ENCODE peak calls at places on chromosomes 13 and 19, in five cellular contexts. J is DND-41, E is MM.1S, B is H1, Z is fibroblast of lung. W is an unnamed sample.

GRCh38 chr13:83295684-83296083 is 586.6 kb downstream of the SLITRK1 start:
- DNase-seq in B (no peak), E (no peak), Z (peak), J (no peak), W (no peak)

GRCh38 chr13:99198630-99199029 is 2.0 kb upstream of the UBAC2 start:
- DNase-seq in E (no peak), Z (no peak), B (no peak), J (no peak), W (no peak)

GRCh38 chr13:58455094-58455493 is 823.5 kb downstream of the PCDH17 start:
- DNase-seq in Z (no peak), B (no peak), E (no peak), J (no peak), W (no peak)

GRCh38 chr19:5933391-5933998 is 19.4 kb downstream of the CAPS start:
- DNase-seq in J (no peak), B (no peak), Z (no peak), E (no peak), W (no peak)

GRCh38 chr19:42422576-42423461 is 4.4 kb downstream of the LIPE start:
- DNase-seq in E (peak), B (no peak), Z (peak), J (no peak), W (no peak)

GRCh38 chr19:45860359-45861259 is 2.3 kb downstream of the SYMPK start:
- DNase-seq in Z (no peak), E (no peak), J (no peak), B (no peak), W (no peak)

GRCh38 chr13:37475151-37475550 is 123.4 kb downstream of the POSTN start:
- DNase-seq in B (no peak), J (no peak), Z (no peak), E (no peak), W (no peak)

GRCh38 chr19:55679343-55680257 is 4.6 kb downstream of the EPN1 start:
- DNase-seq in J (no peak), E (no peak), B (no peak), Z (peak), W (no peak)

GRCh38 chr13:80338781-80339577 is 1.9 kb downstream of the SPRY2 start:
- DNase-seq in B (peak), E (no peak), Z (peak), J (peak), W (no peak)

GRCh38 chr19:3643592-3644313 is 17.2 kb upstream of the CACTIN start:
- DNase-seq in Z (no peak), E (no peak), B (no peak), J (no peak), W (no peak)

GRCh38 chr13:70923863-70924752 is 815.9 kb upstream of the KLHL1 start:
- DNase-seq in B (no peak), J (no peak), E (no peak), Z (peak), W (no peak)

GRCh38 chr13:51101636-51102218 is 9.3 kb downstream of the C13orf42 start:
- DNase-seq in E (no peak), B (peak), Z (no peak), J (no peak), W (no peak)

GRCh38 chr13:39665763-39666162 is 10.3 kb downstream of the COG6 start:
- DNase-seq in Z (no peak), E (no peak), B (no peak), J (no peak), W (no peak)

GRCh38 chr13:47426126-47426849 is 529.4 kb upstream of the HTR2A start:
- DNase-seq in Z (peak), J (no peak), E (no peak), B (no peak), W (no peak)

GRCh38 chr13:98192008-98192407 is 14.9 kb upstream of the RNF113B start:
- DNase-seq in Z (no peak), B (no peak), J (no peak), E (no peak), W (no peak)

GRCh38 chr13:37226966-37227365 is 121.5 kb upstream of the CSNK1A1L start:
- DNase-seq in J (no peak), B (no peak), Z (peak), E (no peak), W (no peak)

GRCh38 chr13:40665061-40665753 is 1.2 kb downstream of the FOXO1 start:
- DNase-seq in Z (no peak), B (peak), J (no peak), E (peak), W (no peak)

GRCh38 chr13:42038661-42039456 is 9.6 kb upstream of the DGKH start:
- DNase-seq in E (no peak), Z (no peak), B (no peak), J (no peak), W (no peak)

GRCh38 chr13:40058757-40059236 is 403.3 kb downstream of the COG6 start:
- DNase-seq in Z (peak), B (no peak), J (no peak), E (no peak), W (no peak)

GRCh38 chr13:109043561-109044075 is 414.2 kb downstream of the MYO16 start:
- DNase-seq in E (no peak), Z (no peak), J (no peak), B (no peak), W (no peak)

GRCh38 chr19:41863209-41863931 is 3.3 kb downstream of the RPS19 start:
- DNase-seq in E (no peak), B (no peak), J (no peak), Z (no peak), W (no peak)

GRCh38 chr13:39415403-39415802 is 187.6 kb downstream of the LHFPL6 start:
- DNase-seq in B (no peak), Z (peak), J (no peak), E (no peak), W (no peak)

GRCh38 chr13:42063105-42063504 is 14.7 kb downstream of the DGKH start:
- DNase-seq in B (no peak), J (no peak), E (no peak), Z (no peak), W (no peak)

GRCh38 chr13:97120976-97121375 is 101.2 kb upstream of the MBNL2 start:
- DNase-seq in E (no peak), Z (no peak), J (no peak), B (no peak), W (no peak)

GRCh38 chr19:46746281-46746965 is at the start of gene STRN4:
- DNase-seq in E (peak), J (peak), B (peak), Z (peak), W (no peak)

GRCh38 chr19:31232871-31233270 is 116.4 kb downstream of the TSHZ3 start:
- DNase-seq in J (no peak), Z (peak), E (no peak), B (no peak), W (no peak)

GRCh38 chr19:55086730-55087541 is 11.3 kb downstream of the EPS8L1 start:
- DNase-seq in J (no peak), E (no peak), B (peak), Z (peak), W (no peak)

GRCh38 chr13:99916366-99917103 is 55.0 kb downstream of the ZIC5 start:
- DNase-seq in Z (peak), E (peak), J (peak), B (no peak), W (peak)

GRCh38 chr13:20489185-20489820 is 36.4 kb downstream of the CRYL1 start:
- DNase-seq in Z (no peak), J (no peak), E (peak), B (no peak), W (no peak)

DNA sequence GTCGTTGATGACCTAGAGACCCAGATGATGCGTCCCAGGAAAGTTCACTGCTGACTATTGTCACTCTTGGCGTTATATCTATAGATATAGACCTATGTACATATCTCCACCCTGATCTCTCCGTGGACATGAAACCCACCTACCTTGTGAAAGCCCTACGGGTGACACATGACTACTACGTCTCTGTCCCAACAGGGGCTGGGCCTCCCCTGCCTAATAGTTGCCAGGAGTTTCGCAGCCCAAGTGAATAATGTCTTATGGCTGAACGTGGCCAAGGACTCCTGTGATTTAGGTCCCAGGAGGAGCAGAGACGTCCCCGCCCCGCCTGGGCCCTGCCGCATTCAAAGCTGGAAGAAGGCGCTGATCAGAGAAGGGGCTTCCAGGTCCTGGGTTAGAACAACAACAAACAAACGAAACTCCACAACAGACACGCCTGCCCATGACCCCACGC is 4.9 kb upstream of the POU4F1 start:
- DNase-seq in E (no peak), B (no peak), Z (no peak), J (no peak), W (no peak)
- TF ChIP-seq EZH2 in E (no peak), B (no peak), Z (no peak), J (no peak), W (no peak)

GRCh38 chr13:29439601-29440381 is 155.7 kb downstream of the SLC7A1 start:
- DNase-seq in Z (no peak), J (no peak), B (no peak), E (no peak), W (no peak)

GRCh38 chr13:29436291-29436690 is 159.2 kb downstream of the SLC7A1 start:
- DNase-seq in E (no peak), J (no peak), Z (peak), B (no peak), W (no peak)

GRCh38 chr13:29441301-29441700 is 154.2 kb downstream of the SLC7A1 start:
- DNase-seq in J (no peak), B (no peak), Z (no peak), E (no peak), W (no peak)

GRCh38 chr13:29436721-29437250 is 158.7 kb downstream of the SLC7A1 start:
- DNase-seq in B (no peak), J (no peak), E (no peak), Z (peak), W (no peak)

DNA sequence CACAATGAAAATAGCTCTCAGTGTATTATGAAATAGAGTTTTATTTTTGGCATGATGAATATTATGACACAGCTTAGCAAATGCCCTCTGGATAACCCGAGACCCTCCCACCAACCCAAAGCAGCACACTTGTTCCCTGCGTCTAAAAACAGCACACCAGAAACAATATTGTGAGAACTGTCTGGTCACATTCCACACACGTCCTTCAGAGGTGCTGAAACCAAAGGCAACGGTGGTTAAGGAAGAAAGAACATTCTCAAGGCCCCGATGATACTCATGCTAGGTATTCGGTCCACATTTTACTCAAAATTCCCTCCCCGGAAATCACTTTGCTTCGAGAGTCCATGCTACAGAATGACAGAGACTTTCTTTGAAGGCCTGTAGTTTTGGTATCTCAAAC is 156.7 kb downstream of the SLC7A1 start:
- DNase-seq in J (no peak), B (no peak), E (no peak), Z (peak), W (no peak)
- H3K4me3 ChIP-seq in J (no peak), B (no peak), E (no peak), Z (no peak), W (no peak)

DNA sequence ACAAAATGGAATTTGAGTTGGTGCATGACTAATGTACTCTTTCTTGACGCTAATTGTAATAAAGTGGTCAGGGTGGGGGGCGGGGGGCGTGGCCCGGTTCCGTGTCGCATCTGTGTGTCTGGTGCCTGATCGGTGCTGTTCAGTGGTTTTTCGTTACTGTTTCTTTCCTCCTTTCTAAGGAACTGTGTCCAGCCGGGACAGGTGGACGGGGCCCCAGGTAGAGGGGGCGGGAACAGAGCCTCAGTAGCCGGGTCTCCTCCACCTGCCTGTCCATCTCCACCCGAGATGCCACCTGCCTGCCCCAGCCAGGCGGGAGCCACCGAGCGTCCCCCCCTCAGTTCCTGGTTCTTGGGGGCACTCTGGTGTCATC is 26.3 kb downstream of the ONECUT3 start:
- DNase-seq in E (no peak), Z (no peak), J (no peak), B (no peak), W (no peak)
- TF ChIP-seq EZH2 in E (no peak), Z (no peak), J (no peak), B (no peak), W (no peak)

GRCh38 chr19:35133826-35134225 is 1.0 kb downstream of the LGI4 start:
- DNase-seq in E (no peak), Z (no peak), B (no peak), J (no peak), W (no peak)
- H3K4me3 ChIP-seq in E (no peak), Z (no peak), B (no peak), J (no peak), W (no peak)

DNA sequence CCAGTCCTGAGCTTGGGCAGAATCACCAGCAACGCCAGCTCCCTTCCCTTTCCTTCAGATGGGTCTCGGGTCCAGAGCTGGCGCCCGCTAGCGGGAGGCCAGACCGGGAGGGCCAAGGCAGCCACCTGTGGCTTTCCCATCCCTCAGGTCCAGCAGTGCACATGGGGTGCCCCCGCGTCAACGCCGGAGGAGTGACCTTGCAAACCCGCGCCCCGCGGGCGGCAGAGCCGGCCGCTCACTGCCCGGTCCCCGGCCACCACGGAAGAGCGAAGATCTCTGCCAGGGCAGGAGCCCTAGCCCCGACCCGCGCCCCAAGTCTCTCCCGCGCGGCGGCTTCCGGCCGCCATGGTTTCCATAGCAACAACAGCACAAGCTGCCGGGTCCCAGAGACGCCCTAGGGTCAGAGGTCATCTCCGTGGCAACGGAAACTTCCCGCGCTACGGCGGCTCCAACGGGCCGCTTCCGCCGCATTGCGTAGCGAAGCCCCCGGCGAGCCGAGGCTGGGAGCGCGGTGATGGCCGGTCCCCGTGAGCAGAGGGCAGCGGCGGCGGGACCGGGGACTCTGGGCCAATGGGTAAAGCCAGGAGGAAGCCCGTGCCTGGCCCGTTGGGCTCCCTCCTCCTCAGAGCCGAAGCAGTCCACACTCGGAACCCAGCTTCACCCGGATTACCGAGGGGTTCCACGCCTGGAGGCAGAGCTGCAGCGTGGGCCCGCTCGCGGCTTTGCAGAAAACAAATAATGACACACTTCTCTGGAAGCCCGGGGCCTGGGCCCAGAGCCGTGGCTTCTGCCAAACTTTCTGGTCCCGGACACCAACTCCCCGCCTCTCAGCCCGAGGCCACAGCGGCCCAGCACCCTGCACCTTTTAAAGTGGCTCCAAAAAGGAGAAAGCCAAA is 7.4 kb downstream of the FGF14 start:
- DNase-seq in Z (peak), J (no peak), B (peak), E (peak), W (peak)
- TF ChIP-seq EZH2 in Z (no peak), J (no peak), B (no peak), E (no peak), W (no peak)

GRCh38 chr13:32032780-32033179 is 1.2 kb downstream of the FRY start:
- DNase-seq in J (no peak), B (no peak), Z (no peak), E (no peak), W (no peak)
- H3K4me3 ChIP-seq in J (no peak), B (no peak), Z (no peak), E (no peak), W (no peak)

GRCh38 chr13:113013878-113014751 is 45.1 kb downstream of the MCF2L start:
- DNase-seq in Z (no peak), J (no peak), E (no peak), B (no peak), W (no peak)
- TF ChIP-seq EZH2 in Z (no peak), J (no peak), E (no peak), B (no peak), W (no peak)

GRCh38 chr19:43675906-43676305 is 5.9 kb upstream of the PLAUR start:
- DNase-seq in J (no peak), B (no peak), E (no peak), Z (no peak), W (no peak)

GRCh38 chr19:43674630-43674982 is 4.6 kb upstream of the PLAUR start:
- DNase-seq in J (no peak), B (no peak), E (no peak), Z (peak), W (no peak)

GRCh38 chr19:43678512-43678911 is 8.5 kb upstream of the PLAUR start:
- DNase-seq in J (no peak), E (no peak), Z (no peak), B (no peak), W (no peak)

GRCh38 chr19:43673702-43674629 is 4.0 kb upstream of the PLAUR start:
- DNase-seq in B (no peak), J (no peak), E (no peak), Z (no peak), W (no peak)

DNA sequence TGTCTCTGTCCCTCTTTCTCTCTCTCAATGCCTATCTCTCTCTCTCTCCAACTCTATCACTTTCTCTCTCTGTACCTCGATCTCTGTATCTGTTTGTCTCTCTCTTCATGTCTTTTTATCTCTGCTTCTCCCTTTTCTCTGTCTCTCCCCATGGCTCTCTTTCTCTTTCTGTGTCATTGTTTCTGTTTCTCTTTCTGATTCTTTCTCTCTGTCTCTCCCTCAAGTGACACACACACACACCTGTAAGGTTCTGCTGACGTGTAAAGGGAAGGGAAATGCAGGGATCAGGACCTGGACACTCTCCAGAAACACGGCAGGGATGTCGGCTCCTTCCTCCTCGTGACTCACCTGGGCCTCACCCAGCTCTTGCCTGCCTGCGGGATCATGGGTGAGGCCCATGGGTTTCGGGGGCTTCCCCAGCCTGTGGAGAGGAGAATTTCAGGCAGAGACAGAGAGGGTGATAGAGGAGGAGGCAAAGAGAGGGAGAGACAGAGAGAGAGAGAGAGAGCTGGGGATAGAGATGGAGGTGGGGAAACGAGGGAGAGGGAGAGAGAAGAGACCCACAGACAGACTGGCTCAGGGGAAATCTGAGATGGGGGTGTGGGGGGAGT is 5.4 kb upstream of the PLAUR start:
- DNase-seq in E (peak), Z (peak), B (no peak), J (no peak), W (no peak)
- H3K4me3 ChIP-seq in E (peak), Z (no peak), B (no peak), J (no peak), W (no peak)

GRCh38 chr19:49436381-49437017 is 4.8 kb downstream of the SLC17A7 start:
- DNase-seq in J (peak), E (no peak), B (peak), Z (no peak), W (no peak)
- TF ChIP-seq EZH2 in J (no peak), E (no peak), B (no peak), Z (peak), W (no peak)

W was measured in SK-N-MC.